ENCODE peak calls at places on chromosome 6, in seven cellular contexts. B is body of pancreas, T is HCT116, K is heart left ventricle, O is IMR-90, Z is K562, F is uterus. X is an unnamed sample.

GRCh38 chr6:149840345-149841075 is 23.6 kb downstream of the LRP11 start:
- DNase-seq in K (peak), Z (peak), T (peak), F (peak), O (peak), B (peak), X (peak)

GRCh38 chr6:22848121-22848520 is 278.8 kb downstream of the HDGFL1 start:
- DNase-seq in T (no peak), B (no peak), K (no peak), Z (no peak), F (no peak), O (no peak), X (no peak)

GRCh38 chr6:128074561-128074960 is 173.7 kb upstream of the THEMIS start:
- DNase-seq in O (no peak), T (no peak), F (no peak), K (no peak), Z (no peak), B (no peak), X (no peak)

GRCh38 chr6:39599996-39600395 is 125.2 kb downstream of the KIF6 start:
- DNase-seq in K (no peak), F (no peak), B (no peak), Z (no peak), O (no peak), T (no peak), X (no peak)

GRCh38 chr6:73579851-73580246 is 59.0 kb upstream of the EEF1A1 start:
- DNase-seq in O (peak), B (peak), K (peak), Z (peak), T (peak), F (peak), X (no peak)

GRCh38 chr6:106141441-106142237 is 55.5 kb downstream of the PRDM1 start:
- DNase-seq in K (no peak), B (no peak), Z (peak), O (no peak), F (no peak), T (no peak), X (no peak)

GRCh38 chr6:99882151-99882702 is 111.8 kb downstream of the MCHR2 start:
- DNase-seq in T (no peak), K (no peak), O (no peak), Z (no peak), F (no peak), B (no peak), X (no peak)

GRCh38 chr6:8110725-8111124 is 8.4 kb upstream of the EEF1E1 start:
- DNase-seq in K (no peak), F (no peak), B (no peak), O (no peak), T (no peak), Z (no peak), X (no peak)

GRCh38 chr6:22737331-22737730 is 168.0 kb downstream of the HDGFL1 start:
- DNase-seq in Z (peak), K (no peak), B (peak), T (peak), O (peak), F (peak), X (peak)

GRCh38 chr6:79718509-79719247 is 87.5 kb downstream of the SH3BGRL2 start:
- DNase-seq in O (peak), B (no peak), Z (no peak), K (no peak), F (no peak), T (no peak), X (no peak)

GRCh38 chr6:170152989-170153388 is 137.9 kb downstream of the DLL1 start:
- DNase-seq in K (no peak), O (no peak), T (peak), B (peak), Z (peak), F (no peak), X (peak)

GRCh38 chr6:116764557-116764960 is 960 bp downstream of the FAM162B start:
- DNase-seq in Z (no peak), F (no peak), O (peak), T (no peak), B (no peak), K (peak), X (no peak)

GRCh38 chr6:131946992-131947955 is 3.9 kb downstream of the CCN2 start:
- DNase-seq in O (peak), Z (no peak), K (no peak), F (no peak), T (no peak), B (no peak), X (no peak)
- TF ChIP-seq POLR2A in O (peak), Z (no peak), K (no peak), F (no peak), T (no peak), B (peak), X (no peak)

GRCh38 chr6:85456782-85457181 is 6.9 kb downstream of the NT5E start:
- DNase-seq in B (no peak), F (no peak), Z (no peak), T (no peak), O (no peak), K (no peak), X (no peak)
- H3K27ac ChIP-seq in B (no peak), F (peak), Z (no peak), T (no peak), O (no peak), K (no peak), X (peak)

GRCh38 chr6:26571592-26572296 is 25.0 kb upstream of the ABT1 start:
- DNase-seq in F (no peak), T (peak), Z (peak), O (peak), B (peak), K (peak), X (no peak)
- TF ChIP-seq POLR2A in F (no peak), T (no peak), Z (peak), O (no peak), B (peak), K (no peak), X (no peak)

DNA sequence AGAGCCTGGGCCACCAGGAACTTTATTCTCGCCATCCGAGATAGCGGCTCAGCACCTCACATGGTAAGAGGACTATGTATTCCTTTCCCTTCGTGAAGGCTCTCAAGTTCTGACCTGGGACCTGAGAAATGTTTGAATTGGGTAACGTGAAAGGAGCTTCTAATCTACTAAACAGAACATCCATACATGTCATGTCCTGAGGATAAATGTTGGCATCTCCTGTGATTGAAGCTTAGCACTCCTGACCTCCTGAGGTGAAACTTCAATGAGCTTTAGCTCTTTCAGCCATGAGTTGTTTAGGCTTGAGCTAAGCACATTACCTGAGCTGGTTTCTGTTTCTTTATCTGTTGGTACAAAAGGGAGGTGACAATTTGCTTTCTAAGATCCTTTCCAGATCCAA is 280.9 kb downstream of the PACRG start:
- DNase-seq in F (no peak), B (no peak), O (no peak), Z (no peak), K (no peak), T (no peak), X (no peak)
- H3K27ac ChIP-seq in F (no peak), B (no peak), O (no peak), Z (no peak), K (no peak), T (no peak), X (no peak)

GRCh38 chr6:158807515-158808441 is 11.4 kb downstream of the EZR start:
- DNase-seq in Z (peak), F (no peak), O (no peak), K (no peak), B (no peak), T (no peak), X (no peak)
- TF ChIP-seq POLR2A in Z (no peak), F (no peak), O (no peak), K (no peak), B (no peak), T (no peak), X (no peak)

DNA sequence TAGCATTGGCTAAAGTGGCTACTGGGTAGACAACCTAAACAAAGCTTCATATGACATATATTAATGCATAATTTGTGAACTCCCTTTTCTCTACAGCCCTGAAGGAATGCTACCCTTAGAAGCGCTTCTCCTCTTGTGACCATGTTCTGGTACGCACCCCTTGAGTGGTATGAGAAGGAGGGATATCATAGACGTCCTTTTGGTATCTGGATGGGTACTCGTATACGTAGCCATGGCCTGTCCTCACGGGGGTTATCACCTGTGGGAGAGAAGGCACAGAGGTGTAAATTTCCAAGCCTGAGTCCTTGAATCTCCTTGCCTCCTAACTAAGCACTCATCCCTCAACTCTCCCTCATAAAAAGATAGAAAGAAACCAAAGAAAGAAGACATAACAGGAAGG is 39.0 kb downstream of the NEDD9 start:
- DNase-seq in B (no peak), T (no peak), K (no peak), Z (no peak), F (no peak), O (no peak), X (no peak)
- H3K27ac ChIP-seq in B (no peak), T (no peak), K (no peak), Z (no peak), F (no peak), O (peak), X (no peak)

GRCh38 chr6:43773981-43774775 is 4.2 kb downstream of the VEGFA start:
- DNase-seq in Z (no peak), K (no peak), F (no peak), O (no peak), T (no peak), B (no peak), X (no peak)

GRCh38 chr6:43772571-43773049 is 2.6 kb downstream of the VEGFA start:
- DNase-seq in O (no peak), K (peak), T (no peak), Z (peak), F (no peak), B (peak), X (no peak)

GRCh38 chr6:43771858-43772570 is 2.0 kb downstream of the VEGFA start:
- DNase-seq in B (peak), O (no peak), K (peak), T (no peak), F (peak), Z (peak), X (peak)

GRCh38 chr6:43774776-43775583 is 5.0 kb downstream of the VEGFA start:
- DNase-seq in Z (peak), O (peak), F (peak), T (no peak), B (peak), K (peak), X (peak)

GRCh38 chr6:43773050-43773956 is 3.3 kb downstream of the VEGFA start:
- DNase-seq in T (peak), O (peak), Z (peak), B (peak), K (peak), F (peak), X (no peak)
- TF ChIP-seq POLR2A in T (no peak), O (peak), Z (peak), B (peak), K (no peak), F (no peak), X (no peak)

DNA sequence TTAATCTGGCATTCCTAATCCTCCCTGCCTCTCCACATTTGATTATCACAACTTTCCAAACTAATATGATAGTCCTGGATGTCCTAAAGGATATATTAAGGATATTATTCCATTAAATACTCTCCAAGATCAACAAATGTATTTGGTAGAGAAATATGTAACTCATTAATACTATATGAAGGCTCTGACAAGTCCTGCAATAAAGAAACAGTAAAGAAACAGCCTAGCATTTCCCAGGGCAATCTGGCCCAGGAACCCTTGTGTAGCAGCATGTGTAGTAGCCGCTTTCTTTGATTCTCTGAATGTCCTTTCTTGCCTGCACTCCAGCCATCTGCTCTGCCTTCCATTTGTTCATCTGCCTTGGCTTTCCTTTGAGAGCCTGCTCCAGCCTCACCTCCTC is 23.7 kb downstream of the TRAM2 start:
- DNase-seq in O (no peak), F (no peak), K (no peak), Z (no peak), T (no peak), B (no peak), X (no peak)
- H3K27ac ChIP-seq in O (peak), F (no peak), K (no peak), Z (no peak), T (no peak), B (no peak), X (no peak)